ENCODE peak calls at places on chromosomes 11 and 22, in seven cellular contexts. R is stimulated activated CD4-positive, alpha-beta T cell treated with anti-CD3 and anti-CD28 coated beads, Interleukin-2, amount 100 ng/mL, for 24 hours; U is AG10803; L is anterior cingulate cortex; X is CD8-positive, alpha-beta T cell; D is Ammon's horn; I is pulmonary artery endothelial cell. S is an unnamed sample.
A peak's percentile ranks its signal among the peaks of the same experiment; 100 is the strongest.

GRCh38 chr11:79332017-79332416 is 108.8 kb downstream of the TENM4 start:
- DNase-seq in D (no peak), U (peak; percentile 19), X (no peak), L (no peak), R (no peak), I (no peak), S (no peak)

GRCh38 chr11:66607126-66607834 is 9.2 kb upstream of the RBM14 start:
- DNase-seq in D (peak; percentile 74), I (no peak), U (peak; percentile 86), L (peak; percentile 56), R (no peak), X (no peak), S (peak; percentile 66)

GRCh38 chr11:46381046-46381835 is at the start of gene MDK:
- DNase-seq in U (no peak), X (no peak), R (no peak), I (no peak), D (no peak), L (no peak), S (no peak)

GRCh38 chr22:29231971-29232959 is 26.6 kb downstream of the EMID1 start:
- DNase-seq in R (no peak), U (no peak), L (no peak), D (no peak), X (no peak), I (no peak), S (peak; percentile 26)

GRCh38 chr11:12196335-12196734 is 85.9 kb downstream of the MICAL2 start:
- DNase-seq in R (no peak), I (no peak), X (no peak), L (no peak), D (no peak), U (no peak), S (no peak)

GRCh38 chr22:39545310-39546063 is 12.9 kb upstream of the RPS19BP1 start:
- DNase-seq in R (peak; percentile 80), X (peak; percentile 83), U (no peak), L (no peak), I (no peak), D (no peak), S (no peak)

GRCh38 chr11:11209967-11210366 is 143.1 kb downstream of the CSNK2A3 start:
- DNase-seq in X (no peak), I (no peak), R (no peak), D (no peak), L (no peak), U (no peak), S (no peak)

GRCh38 chr11:11944444-11944843 is 64.0 kb downstream of the DKK3 start:
- DNase-seq in I (no peak), L (no peak), U (no peak), D (no peak), R (no peak), X (no peak), S (no peak)

GRCh38 chr11:7787239-7787638 is 9.5 kb downstream of the OR5P2 start:
- DNase-seq in D (no peak), I (no peak), X (no peak), R (no peak), L (no peak), U (no peak), S (no peak)

GRCh38 chr22:46237453-46238158 is 12.5 kb downstream of the CDPF1 start:
- DNase-seq in I (no peak), U (no peak), R (no peak), D (no peak), L (no peak), X (no peak), S (no peak)

GRCh38 chr11:128434411-128434810 is 152.9 kb downstream of the ETS1 start:
- DNase-seq in L (no peak), D (no peak), U (no peak), R (no peak), I (no peak), X (no peak), S (no peak)

GRCh38 chr22:38982008-38982927 is at the start of gene APOBEC3B:
- DNase-seq in U (peak; percentile 90), X (peak; percentile 69), D (peak; percentile 84), L (peak; percentile 45), R (peak; percentile 69), I (peak; percentile 48), S (peak; percentile 70)

GRCh38 chr22:28951969-28952521 is 68.7 kb downstream of the ZNRF3 start:
- DNase-seq in X (no peak), L (peak; percentile 14), D (no peak), U (peak; percentile 25), R (no peak), I (no peak), S (no peak)

GRCh38 chr22:36301851-36302250 is 48.9 kb downstream of the APOL1 start:
- DNase-seq in L (no peak), R (no peak), X (no peak), D (no peak), I (no peak), U (no peak), S (no peak)

GRCh38 chr11:92765965-92766371 is 203.5 kb upstream of the MTNR1B start:
- DNase-seq in U (peak; percentile 39), L (peak; percentile 46), D (peak; percentile 55), R (no peak), X (no peak), I (no peak), S (no peak)

GRCh38 chr11:73577496-73577917 is 20.4 kb downstream of the FAM168A start:
- DNase-seq in U (peak; percentile 76), R (no peak), X (no peak), L (no peak), D (no peak), I (no peak), S (no peak)

GRCh38 chr11:126363706-126364245 is 8.3 kb downstream of the ST3GAL4 start:
- DNase-seq in X (no peak), I (no peak), L (peak; percentile 70), D (peak; percentile 87), U (no peak), R (no peak), S (peak; percentile 94)

GRCh38 chr22:45007946-45008852 is 1.6 kb downstream of the PHF21B start:
- DNase-seq in U (no peak), L (no peak), I (no peak), D (no peak), R (peak; percentile 13), X (no peak), S (peak; percentile 15)

GRCh38 chr22:47149976-47150375 is 387.5 kb downstream of the TBC1D22A start:
- DNase-seq in R (no peak), L (no peak), U (no peak), X (no peak), I (no peak), D (no peak), S (no peak)

GRCh38 chr22:39308614-39309363 is 10.6 kb downstream of the RPL3 start:
- DNase-seq in U (peak; percentile 95), D (peak; percentile 37), I (peak; percentile 67), X (no peak), L (no peak), R (no peak), S (no peak)

GRCh38 chr22:46220921-46221320 is 29.2 kb downstream of the CDPF1 start:
- DNase-seq in R (no peak), U (no peak), I (no peak), D (no peak), L (no peak), X (no peak), S (no peak)

GRCh38 chr22:43171607-43172006 is 15.3 kb downstream of the TTLL12 start:
- DNase-seq in R (no peak), U (no peak), I (no peak), X (no peak), D (no peak), L (no peak), S (no peak)

GRCh38 chr11:114059984-114060401 is 482 bp downstream of the ZBTB16 start:
- DNase-seq in R (peak; percentile 34), L (no peak), X (no peak), U (no peak), D (no peak), I (no peak), S (peak; percentile 48)

GRCh38 chr11:8266246-8267241 is 2.9 kb upstream of the LMO1 start:
- DNase-seq in X (no peak), I (no peak), L (no peak), U (no peak), R (no peak), D (no peak), S (no peak)

GRCh38 chr11:42647993-42648392 is 663.8 kb upstream of the API5 start:
- DNase-seq in X (no peak), I (no peak), L (no peak), U (no peak), R (no peak), D (no peak), S (no peak)

GRCh38 chr11:66069715-66070603 is at the start of gene PACS1:
- DNase-seq in I (no peak), R (peak; percentile 82), X (peak; percentile 90), U (peak; percentile 91), D (peak; percentile 80), L (peak; percentile 78), S (peak; percentile 70)

GRCh38 chr11:87463486-87464102 is 425.9 kb downstream of the TMEM135 start:
- DNase-seq in I (no peak), U (peak; percentile 34), X (no peak), R (no peak), D (peak; percentile 45), L (no peak), S (no peak)

GRCh38 chr22:25840162-25840561 is 98.2 kb downstream of the MYO18B start:
- DNase-seq in D (no peak), X (no peak), U (no peak), R (no peak), L (no peak), I (no peak), S (no peak)

S was measured in globus pallidus.